ENCODE peak calls at places on chromosomes 1 and 21, in eight cellular contexts. G, Q, F, O, L, J, R and A are unnamed samples.

GRCh38 chr1:30302808-30303310 is 420.5 kb downstream of the MATN1 start:
- DNase-seq in G (no peak), Q (no peak), F (no peak), O (peak), L (no peak), J (no peak), R (no peak), A (no peak)

GRCh38 chr1:51863384-51863783 is 15.1 kb downstream of the NRDC start:
- DNase-seq in G (no peak), Q (no peak), F (no peak), O (no peak), L (no peak), J (no peak), R (no peak), A (no peak)

GRCh38 chr1:169874229-169874628 is 19.5 kb downstream of the SCYL3 start:
- DNase-seq in G (no peak), Q (no peak), F (no peak), O (no peak), L (no peak), J (no peak), R (no peak), A (no peak)

GRCh38 chr1:178886551-178886950 is 15.7 kb upstream of the ANGPTL1 start:
- DNase-seq in G (no peak), Q (no peak), F (no peak), O (no peak), L (no peak), J (no peak), R (no peak), A (no peak)

GRCh38 chr1:17438176-17438976 is 1.1 kb downstream of the RCC2 start:
- DNase-seq in G (peak), Q (peak), F (no peak), O (peak), L (peak), J (peak), R (peak), A (no peak)

GRCh38 chr1:160400284-160400645 is at the start of gene VANGL2:
- DNase-seq in G (peak), Q (peak), F (peak), O (peak), L (peak), J (peak), R (no peak), A (no peak)

GRCh38 chr1:81237531-81238528 is 562.9 kb upstream of the ADGRL2 start:
- DNase-seq in G (no peak), Q (no peak), F (no peak), O (no peak), L (no peak), J (no peak), R (no peak), A (no peak)

GRCh38 chr1:38050397-38051141 is 4.0 kb upstream of the POU3F1 start:
- DNase-seq in G (no peak), Q (no peak), F (no peak), O (no peak), L (no peak), J (no peak), R (no peak), A (no peak)

GRCh38 chr1:62585481-62586155 is 11.7 kb upstream of the ANGPTL3 start:
- DNase-seq in G (no peak), Q (no peak), F (no peak), O (no peak), L (no peak), J (no peak), R (no peak), A (no peak)

GRCh38 chr1:162732094-162732493 is 58.4 kb upstream of the HSD17B7 start:
- DNase-seq in G (no peak), Q (no peak), F (no peak), O (no peak), L (no peak), J (no peak), R (no peak), A (no peak)

GRCh38 chr1:157170677-157171515 is 32.7 kb upstream of the ETV3 start:
- DNase-seq in G (no peak), Q (peak), F (no peak), O (no peak), L (no peak), J (no peak), R (no peak), A (no peak)

GRCh38 chr21:34819357-34819999 is 150.7 kb downstream of the CLIC6 start:
- DNase-seq in G (no peak), Q (no peak), F (no peak), O (no peak), L (no peak), J (no peak), R (no peak), A (no peak)

GRCh38 chr1:151455966-151456365 is 3.3 kb downstream of the POGZ start:
- DNase-seq in G (no peak), Q (no peak), F (no peak), O (no peak), L (no peak), J (no peak), R (no peak), A (no peak)

GRCh38 chr1:186446138-186446537 is 14.8 kb downstream of the PDC start:
- DNase-seq in G (no peak), Q (no peak), F (no peak), O (no peak), L (no peak), J (no peak), R (no peak), A (no peak)

GRCh38 chr21:34545079-34545884 is 33.3 kb upstream of the KCNE1 start:
- DNase-seq in G (peak), Q (no peak), F (peak), O (peak), L (no peak), J (peak), R (no peak), A (no peak)

GRCh38 chr1:38454236-38454635 is 405.3 kb downstream of the RRAGC start:
- DNase-seq in G (no peak), Q (no peak), F (no peak), O (no peak), L (no peak), J (no peak), R (no peak), A (no peak)

GRCh38 chr1:228093050-228093906 is 9.8 kb downstream of the C1orf35 start:
- DNase-seq in G (no peak), Q (no peak), F (peak), O (peak), L (no peak), J (no peak), R (no peak), A (no peak)

GRCh38 chr1:46517010-46517600 is 27.5 kb downstream of the DMBX1 start:
- DNase-seq in G (peak), Q (no peak), F (no peak), O (peak), L (no peak), J (no peak), R (no peak), A (no peak)

GRCh38 chr1:8398677-8399076 is 80.8 kb downstream of the SLC45A1 start:
- DNase-seq in G (no peak), Q (no peak), F (no peak), O (no peak), L (no peak), J (no peak), R (no peak), A (no peak)